ENCODE peak calls at places on chromosomes 3 and 15, in six cellular contexts. I, N, C, G, L and S are unnamed samples. For H3K9me3, the result is how much of the 10 kb centered on the place peaks cover.

GRCh38 chr15:78004919-78005634 is 72.4 kb downstream of the TBC1D2B start:
- DNase-seq in G (peak), L (peak), C (peak), N (no peak), I (no peak), S (no peak)

GRCh38 chr3:72569754-72570440 is 278.3 kb downstream of the SHQ1 start:
- DNase-seq in I (no peak), C (no peak), L (no peak), G (no peak), N (no peak), S (no peak)

GRCh38 chr3:152709659-152710058 is 125.3 kb upstream of the P2RY1 start:
- DNase-seq in C (no peak), G (no peak), N (no peak), I (no peak), L (no peak), S (no peak)

GRCh38 chr3:132554437-132554836 is 42.6 kb upstream of the ACKR4 start:
- DNase-seq in L (no peak), N (no peak), C (peak), G (no peak), I (no peak), S (no peak)

GRCh38 chr3:7504886-7505775 is 644.2 kb downstream of the GRM7 start:
- DNase-seq in L (no peak), N (no peak), G (no peak), I (no peak), C (peak), S (no peak)

GRCh38 chr3:3992312-3992874 is 193.2 kb downstream of the LRRN1 start:
- DNase-seq in G (no peak), C (no peak), I (no peak), L (no peak), N (no peak), S (no peak)

GRCh38 chr3:107884719-107885460 is 205.9 kb downstream of the CD47 start:
- DNase-seq in C (no peak), L (no peak), I (no peak), G (no peak), N (no peak), S (no peak)

GRCh38 chr3:127646501-127647046 is 17.6 kb downstream of the PODXL2 start:
- DNase-seq in I (no peak), N (no peak), C (no peak), L (no peak), G (no peak), S (no peak)

GRCh38 chr15:39680868-39681267 is 100.0 kb downstream of the THBS1 start:
- DNase-seq in I (no peak), G (no peak), N (no peak), C (peak), L (no peak), S (no peak)

GRCh38 chr15:36590838-36591237 is 11.4 kb downstream of the CDIN1 start:
- DNase-seq in C (no peak), N (no peak), L (no peak), G (no peak), I (no peak), S (no peak)

GRCh38 chr15:29888651-29889050 is 66.4 kb upstream of the TJP1 start:
- DNase-seq in G (no peak), L (no peak), I (peak), C (peak), N (no peak), S (no peak)

GRCh38 chr15:80210612-80211554 is 41.1 kb downstream of the CTXND1 start:
- DNase-seq in C (no peak), N (no peak), G (no peak), I (no peak), L (no peak), S (no peak)

GRCh38 chr3:196219970-196220311 is 3.6 kb downstream of the SLC51A start:
- DNase-seq in N (no peak), L (peak), G (no peak), I (no peak), C (no peak), S (no peak)

GRCh38 chr15:43346305-43346704 is 15.9 kb upstream of the LCMT2 start:
- DNase-seq in N (no peak), C (no peak), I (no peak), L (no peak), G (no peak), S (no peak)

GRCh38 chr3:145767909-145768308 is 393.1 kb downstream of the PLOD2 start:
- DNase-seq in C (no peak), L (no peak), G (no peak), I (no peak), N (no peak), S (no peak)

GRCh38 chr3:34298668-34299067 is 500.2 kb downstream of the PDCD6IP start:
- DNase-seq in C (no peak), I (no peak), N (no peak), G (no peak), L (no peak), S (no peak)

GRCh38 chr3:26099692-26100091 is 309.8 kb downstream of the OXSM start:
- DNase-seq in G (no peak), N (no peak), C (no peak), I (peak), L (no peak), S (no peak)

GRCh38 chr3:59540241-59540640 is 490.4 kb upstream of the CFAP20DC start:
- DNase-seq in I (no peak), G (no peak), N (no peak), L (no peak), C (no peak), S (no peak)

GRCh38 chr3:185405664-185406063 is 42.7 kb downstream of the MAP3K13 start:
- DNase-seq in L (no peak), G (no peak), N (no peak), C (no peak), I (no peak), S (no peak)

GRCh38 chr15:85533949-85534543 is 153.6 kb downstream of the AKAP13 start:
- DNase-seq in G (peak), C (no peak), N (no peak), I (no peak), L (no peak), S (peak)

GRCh38 chr3:4742359-4742758 is 236.9 kb upstream of the BHLHE40 start:
- DNase-seq in I (no peak), L (no peak), G (no peak), C (no peak), N (no peak), S (no peak)

GRCh38 chr3:8767667-8768363 is 1.6 kb downstream of the OXTR start:
- DNase-seq in I (peak), C (no peak), N (no peak), G (peak), L (no peak), S (no peak)

GRCh38 chr3:42491876-42492507 is 10.5 kb upstream of the VIPR1 start:
- DNase-seq in G (no peak), I (no peak), L (peak), C (no peak), N (no peak), S (no peak)

GRCh38 chr3:33513262-33513863 is 73.2 kb upstream of the UBP1 start:
- DNase-seq in I (no peak), N (no peak), C (no peak), L (no peak), G (no peak), S (no peak)

GRCh38 chr3:184805351-184806038 is 6.5 kb upstream of the VPS8 start:
- DNase-seq in N (no peak), C (no peak), G (no peak), L (no peak), I (peak), S (no peak)

GRCh38 chr15:100818927-100819326 is 60.7 kb upstream of the ALDH1A3 start:
- DNase-seq in C (no peak), G (no peak), N (no peak), L (no peak), I (no peak), S (no peak)

GRCh38 chr3:462851-463250 is 266.3 kb downstream of the CHL1 start:
- DNase-seq in N (no peak), C (no peak), I (no peak), G (no peak), L (no peak), S (no peak)

GRCh38 chr3:458124-458523 is 261.6 kb downstream of the CHL1 start:
- DNase-seq in C (no peak), L (no peak), I (no peak), G (no peak), N (no peak), S (no peak)

GRCh38 chr3:454986-455385 is 258.4 kb downstream of the CHL1 start:
- DNase-seq in C (no peak), N (no peak), I (no peak), L (no peak), G (no peak), S (no peak)

GRCh38 chr3:459376-459710 is 262.8 kb downstream of the CHL1 start:
- DNase-seq in N (no peak), L (no peak), G (no peak), I (no peak), C (no peak), S (no peak)

GRCh38 chr3:458614-459375 is 262.2 kb downstream of the CHL1 start:
- DNase-seq in C (no peak), G (no peak), N (no peak), I (no peak), L (no peak), S (no peak)
- H3K9me3 ChIP-seq in C (under half), G (under half), N (under half), I (under half), L (under half), S (under half)

GRCh38 chr3:144301863-144302262 is 330.2 kb downstream of the DIPK2A start:
- DNase-seq in N (no peak), L (no peak), I (no peak), C (no peak), G (no peak), S (no peak)
- H3K9me3 ChIP-seq in N (under half), L (under half), I (under half), C (under half), G (under half), S (under half)

GRCh38 chr15:23514492-23514891 is 51.0 kb upstream of the MKRN3 start:
- DNase-seq in I (no peak), G (no peak), C (no peak), N (no peak), L (no peak), S (no peak)
- H3K9me3 ChIP-seq in I (under half), G (under half), C (under half), N (under half), L (under half), S (under half)

GRCh38 chr3:49217688-49218470 is 46.5 kb downstream of the KLHDC8B start:
- DNase-seq in N (no peak), G (peak), I (no peak), L (no peak), C (peak), S (no peak)
- H3K9me3 ChIP-seq in N (under half), G (under half), I (under half), L (under half), C (under half), S (under half)

DNA sequence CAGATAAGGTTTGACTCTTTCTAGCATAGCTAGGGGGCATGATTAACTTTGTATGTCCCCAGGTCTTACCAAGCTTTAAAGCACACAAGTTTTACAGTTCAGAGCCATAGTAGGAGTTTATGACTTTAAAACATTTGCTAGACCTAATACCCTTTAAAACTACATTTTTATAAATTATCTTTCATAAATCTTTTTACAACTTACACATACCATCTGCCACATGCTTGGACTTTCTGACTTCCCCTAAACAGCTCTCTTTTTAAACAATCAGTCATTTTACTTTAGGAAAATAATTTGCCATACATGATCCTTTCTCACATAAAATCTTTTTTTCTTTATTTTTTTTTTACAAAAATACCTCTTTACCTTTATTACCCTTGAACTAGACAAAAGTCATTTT is 735.3 kb upstream of the CADM2 start:
- DNase-seq in L (no peak), I (no peak), C (no peak), G (no peak), N (no peak), S (no peak)
- H3K9me3 ChIP-seq in L (under half), I (under half), C (under half), G (under half), N (under half), S (under half)